ENCODE peak calls at places on chromosomes 6 and 20, in six cellular contexts. T is psoas muscle, E is pancreas, P is lower lobe of right lung, C is right cardiac atrium, O is aorta. Q is an unnamed sample.

GRCh38 chr6:89035252-89036106 is 45.1 kb upstream of the PNRC1 start:
- ATAC-seq in T (peak; percentile 80), E (peak; percentile 86), P (peak; percentile 94), C (peak; percentile 96), O (peak; percentile 94), Q (peak; percentile 91)

GRCh38 chr20:37615507-37616425 is 78.1 kb upstream of the CTNNBL1 start:
- ATAC-seq in T (no peak), E (no peak), P (peak; percentile 28), C (no peak), O (no peak), Q (no peak)

GRCh38 chr6:79665725-79666551 is 34.8 kb downstream of the SH3BGRL2 start:
- ATAC-seq in T (no peak), E (peak; percentile 74), P (peak; percentile 18), C (no peak), O (no peak), Q (no peak)

GRCh38 chr6:73339340-73339739 is 14.7 kb downstream of the DPPA5 start:
- ATAC-seq in T (no peak), E (no peak), P (no peak), C (no peak), O (no peak), Q (no peak)

GRCh38 chr20:22716824-22717351 is 132.5 kb upstream of the FOXA2 start:
- ATAC-seq in T (no peak), E (peak; percentile 34), P (peak; percentile 89), C (peak; percentile 30), O (peak; percentile 59), Q (no peak)

GRCh38 chr6:6243846-6244245 is 76.6 kb downstream of the F13A1 start:
- ATAC-seq in T (no peak), E (no peak), P (no peak), C (no peak), O (no peak), Q (no peak)

GRCh38 chr6:151616600-151616999 is 122.8 kb downstream of the CCDC170 start:
- ATAC-seq in T (no peak), E (no peak), P (no peak), C (no peak), O (no peak), Q (no peak)

GRCh38 chr20:4788314-4788713 is 66.6 kb downstream of the PRND start:
- ATAC-seq in T (no peak), E (no peak), P (no peak), C (no peak), O (no peak), Q (no peak)

GRCh38 chr6:89637960-89638319 is 607 bp downstream of the LYRM2 start:
- ATAC-seq in T (no peak), E (peak; percentile 5), P (peak; percentile 25), C (no peak), O (peak; percentile 27), Q (no peak)

GRCh38 chr6:90477366-90477765 is 109.5 kb downstream of the MAP3K7 start:
- ATAC-seq in T (no peak), E (no peak), P (no peak), C (no peak), O (no peak), Q (no peak)

GRCh38 chr20:6705920-6706500 is 61.5 kb upstream of the BMP2 start:
- ATAC-seq in T (no peak), E (no peak), P (no peak), C (no peak), O (no peak), Q (no peak)

GRCh38 chr6:110622912-110623578 is 146.6 kb upstream of the SLC22A16 start:
- ATAC-seq in T (no peak), E (no peak), P (no peak), C (no peak), O (no peak), Q (no peak)

GRCh38 chr6:111406200-111406711 is 76.8 kb downstream of the REV3L start:
- ATAC-seq in T (no peak), E (peak; percentile 75), P (peak; percentile 93), C (peak; percentile 51), O (peak; percentile 60), Q (peak; percentile 66)

GRCh38 chr6:70663881-70664466 is 3.7 kb upstream of the SMAP1 start:
- ATAC-seq in T (peak; percentile 75), E (no peak), P (no peak), C (no peak), O (no peak), Q (no peak)

GRCh38 chr6:45439459-45439858 is 61.7 kb upstream of the SUPT3H start:
- ATAC-seq in T (no peak), E (no peak), P (no peak), C (no peak), O (no peak), Q (no peak)

GRCh38 chr20:23156170-23156841 is 70.2 kb upstream of the CD93 start:
- ATAC-seq in T (no peak), E (peak; percentile 67), P (peak; percentile 54), C (peak; percentile 40), O (peak; percentile 72), Q (peak; percentile 37)

GRCh38 chr6:1263850-1264377 is 48.0 kb upstream of the FOXQ1 start:
- ATAC-seq in T (no peak), E (no peak), P (no peak), C (no peak), O (no peak), Q (no peak)

GRCh38 chr20:46985241-46985640 is 90.6 kb downstream of the EYA2 start:
- ATAC-seq in T (no peak), E (peak; percentile 17), P (no peak), C (no peak), O (no peak), Q (peak; percentile 81)

GRCh38 chr20:18853946-18854646 is 40.5 kb downstream of the SCP2D1 start:
- ATAC-seq in T (no peak), E (no peak), P (no peak), C (no peak), O (no peak), Q (no peak)

GRCh38 chr6:83928286-83928685 is 68.8 kb downstream of the CYB5R4 start:
- ATAC-seq in T (no peak), E (no peak), P (no peak), C (no peak), O (no peak), Q (no peak)

GRCh38 chr20:41405436-41405835 is 38.8 kb upstream of the EMILIN3 start:
- ATAC-seq in T (peak; percentile 85), E (no peak), P (no peak), C (peak; percentile 34), O (no peak), Q (no peak)

GRCh38 chr20:62311150-62311549 is 8.4 kb downstream of the ADRM1 start:
- ATAC-seq in T (no peak), E (no peak), P (no peak), C (no peak), O (no peak), Q (no peak)

DNA sequence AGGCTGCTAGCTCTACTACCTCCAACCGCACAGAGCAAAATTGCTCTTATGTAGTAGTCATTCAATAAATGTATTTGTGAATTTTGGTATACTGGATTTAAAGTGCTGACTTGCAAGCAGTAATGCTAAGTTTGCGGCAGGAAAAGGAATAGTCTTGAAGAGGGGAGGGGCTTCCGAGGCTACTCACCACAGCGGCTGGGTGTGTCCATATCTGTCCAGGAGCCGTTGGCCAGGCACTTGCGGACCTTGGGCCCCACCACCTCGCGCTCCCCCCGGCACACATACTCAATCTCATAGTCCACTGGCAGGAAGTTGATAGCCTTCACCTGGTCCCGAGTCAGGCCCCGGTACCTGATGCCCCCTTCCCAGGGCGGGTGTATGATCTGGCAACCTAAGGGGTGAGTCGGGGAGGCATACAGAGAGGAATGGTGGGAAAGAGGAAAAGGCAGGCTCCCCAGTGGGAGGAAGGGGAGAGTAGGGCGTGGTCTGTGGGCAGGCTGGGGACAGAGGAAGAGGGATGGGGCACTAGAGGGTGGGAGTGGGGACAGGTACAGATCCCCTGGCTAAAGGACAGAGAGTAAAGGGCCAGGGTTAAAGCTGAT is 1.7 kb downstream of the GABBR1 start:
- ATAC-seq in T (no peak), E (no peak), P (no peak), C (no peak), O (no peak), Q (no peak)
- H3K4me3 ChIP-seq in T (peak overlapping the region; percentile 72), E (no peak overlapping the region), P (peak overlapping the region; percentile 66), C (no peak overlapping the region), O (no peak overlapping the region), Q (no peak overlapping the region)

GRCh38 chr6:158870418-158870957 is 51.3 kb upstream of the EZR start:
- ATAC-seq in T (no peak), E (no peak), P (no peak), C (no peak), O (no peak), Q (no peak)

GRCh38 chr6:158867381-158868121 is 48.4 kb upstream of the EZR start:
- ATAC-seq in T (no peak), E (no peak), P (no peak), C (no peak), O (no peak), Q (no peak)

GRCh38 chr6:158868122-158868480 is 48.9 kb upstream of the EZR start:
- ATAC-seq in T (no peak), E (no peak), P (no peak), C (no peak), O (no peak), Q (no peak)

GRCh38 chr6:158869010-158869603 is 49.9 kb upstream of the EZR start:
- ATAC-seq in T (peak; percentile 64), E (peak; percentile 71), P (peak; percentile 83), C (no peak), O (peak; percentile 61), Q (peak; percentile 68)

DNA sequence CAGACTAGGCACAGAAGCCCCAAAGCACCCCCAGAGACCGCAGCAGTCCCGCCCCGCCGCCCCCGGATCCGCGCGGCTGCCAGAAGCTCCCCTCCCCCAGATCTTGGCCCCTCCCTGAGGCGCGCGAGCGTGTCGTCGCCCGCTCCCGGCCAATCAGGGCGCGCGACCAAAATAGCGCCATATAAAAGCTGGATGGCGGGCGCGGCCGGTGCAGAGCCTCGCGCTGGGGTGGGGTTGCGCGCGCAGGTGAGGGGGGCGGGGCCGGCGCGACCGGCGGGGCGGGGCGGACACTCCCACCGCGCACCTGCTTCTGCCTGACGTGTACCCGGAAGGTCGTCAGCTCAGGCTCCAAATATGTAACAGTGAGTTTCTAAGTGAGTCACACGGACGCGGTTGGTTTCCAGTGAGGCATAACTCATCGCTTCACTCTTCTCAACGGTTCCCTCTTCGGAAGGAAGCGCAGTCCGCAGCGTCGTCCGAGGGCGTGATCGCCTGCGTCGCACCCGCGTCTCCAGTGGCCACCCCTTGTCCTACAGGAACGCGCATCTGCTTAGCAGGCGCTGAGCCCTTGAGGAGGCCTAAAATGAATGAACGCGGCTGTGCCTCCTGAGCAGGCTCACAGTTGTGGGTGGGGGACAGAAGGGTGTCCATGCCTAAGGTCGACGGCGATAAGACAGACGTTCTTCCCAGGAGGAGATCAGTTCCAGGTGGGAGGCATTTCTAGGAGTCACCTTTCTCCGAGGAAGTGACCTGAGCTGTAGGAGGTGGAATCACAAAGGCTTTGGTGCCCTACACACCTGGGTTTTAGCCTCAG is 50.6 kb upstream of the EZR start:
- ATAC-seq in T (peak; percentile 92), E (peak; percentile 88), P (peak; percentile 93), C (peak; percentile 96), O (peak; percentile 89), Q (peak; percentile 95)
- H3K4me3 ChIP-seq in T (peak overlapping the region; percentile 64), E (peak overlapping the region; percentile 48), P (peak overlapping the region; percentile 48), C (peak overlapping the region; percentile 44), O (peak overlapping the region; percentile 46), Q (peak overlapping the region; percentile 53)

GRCh38 chr6:33071579-33071978 is 1.9 kb downstream of the HLA-DPA1 start:
- ATAC-seq in T (no peak), E (no peak), P (no peak), C (no peak), O (no peak), Q (no peak)
- H3K4me3 ChIP-seq in T (peak overlapping the region; percentile 48), E (no peak overlapping the region), P (peak overlapping the region; percentile 63), C (no peak overlapping the region), O (no peak overlapping the region), Q (peak overlapping the region; percentile 4)

GRCh38 chr6:43393597-43393996 is 24.1 kb upstream of the ZNF318 start:
- ATAC-seq in T (no peak), E (no peak), P (no peak), C (no peak), O (no peak), Q (no peak)
- H3K4me3 ChIP-seq in T (no peak overlapping the region), E (no peak overlapping the region), P (peak overlapping the region; percentile 34), C (no peak overlapping the region), O (no peak overlapping the region), Q (no peak overlapping the region)